ENCODE peak calls at places on chromosomes 4 and X, in five cellular contexts. E is upper lobe of left lung, U is cardiac muscle cell, Z is brain microvascular endothelial cell, V is fibroblast of pulmonary artery. L is an unnamed sample.

GRCh38 chr4:172716291-172716690 is 452.3 kb upstream of the GALNT7 start:
- DNase-seq in E (no peak), V (no peak), Z (no peak), U (no peak), L (no peak)

GRCh38 chrX:9465380-9466114 is 689 bp downstream of the TBL1X start:
- DNase-seq in U (no peak), V (no peak), E (peak; percentile 87), Z (no peak), L (peak; percentile 27)

GRCh38 chrX:13092455-13092941 is 48.1 kb upstream of the FAM9C start:
- DNase-seq in V (no peak), Z (no peak), E (no peak), U (no peak), L (peak; percentile 88)

GRCh38 chr4:121977251-121978168 is 25.6 kb upstream of the TRPC3 start:
- DNase-seq in Z (peak; percentile 72), E (no peak), V (no peak), U (peak; percentile 3), L (no peak)

GRCh38 chrX:47361538-47362511 is 8.6 kb upstream of the ZNF157 start:
- DNase-seq in U (peak; percentile 97), V (peak; percentile 96), Z (peak; percentile 96), E (no peak), L (peak; percentile 60)

GRCh38 chrX:45801554-45801953 is 600.9 kb upstream of the DIPK2B start:
- DNase-seq in Z (peak; percentile 24), V (peak; percentile 60), U (peak; percentile 55), E (no peak), L (no peak)

GRCh38 chr4:175784986-175785525 is 27.0 kb downstream of the GPM6A start:
- DNase-seq in Z (no peak), V (no peak), E (no peak), U (no peak), L (no peak)

GRCh38 chr4:176193898-176194297 is 1.5 kb downstream of the SPATA4 start:
- DNase-seq in U (peak; percentile 21), E (no peak), V (peak; percentile 35), Z (peak; percentile 49), L (peak; percentile 69)

GRCh38 chrX:71143508-71143907 is 1.1 kb upstream of the NLGN3 start:
- DNase-seq in E (no peak), V (peak; percentile 41), Z (no peak), U (peak; percentile 58), L (no peak)

GRCh38 chrX:65241059-65241721 is 264.9 kb upstream of the ZC4H2 start:
- DNase-seq in V (no peak), Z (no peak), U (no peak), E (no peak), L (no peak)

GRCh38 chr4:143625632-143626031 is 74.8 kb downstream of the FREM3 start:
- DNase-seq in V (no peak), E (no peak), U (no peak), Z (no peak), L (no peak)

GRCh38 chr4:134865675-134866074 is 664.1 kb upstream of the PABPC4L start:
- DNase-seq in Z (no peak), V (no peak), E (no peak), U (no peak), L (no peak)

GRCh38 chr4:3201718-3202702 is 46.9 kb upstream of the MSANTD1 start:
- DNase-seq in V (no peak), U (peak; percentile 10), E (no peak), Z (peak; percentile 84), L (peak; percentile 91)

GRCh38 chr4:162461952-162462351 is 298.2 kb upstream of the FSTL5 start:
- DNase-seq in E (no peak), Z (no peak), V (no peak), U (no peak), L (no peak)

GRCh38 chrX:17738002-17738713 is 865 bp downstream of the SCML1 start:
- DNase-seq in U (peak; percentile 5), V (no peak), Z (peak; percentile 4), E (peak; percentile 80), L (peak; percentile 55)

GRCh38 chrX:121642415-121642814 is 595.0 kb downstream of the GLUD2 start:
- DNase-seq in V (peak; percentile 14), U (peak; percentile 25), E (no peak), Z (no peak), L (no peak)

GRCh38 chr4:36349904-36350554 is 68.6 kb downstream of the DTHD1 start:
- DNase-seq in V (no peak), Z (no peak), U (no peak), E (no peak), L (no peak)

GRCh38 chr4:83251074-83251835 is 33.3 kb downstream of the COQ2 start:
- DNase-seq in Z (no peak), V (no peak), E (no peak), U (peak; percentile 13), L (no peak)

GRCh38 chrX:95762716-95763115 is 921.9 kb upstream of the DIAPH2 start:
- DNase-seq in V (no peak), E (no peak), Z (no peak), U (no peak), L (no peak)

GRCh38 chrX:130340271-130340670 is 552 bp downstream of the SLC25A14 start:
- DNase-seq in E (no peak), Z (no peak), U (no peak), V (no peak), L (no peak)

GRCh38 chr4:35520059-35520458 is 724.3 kb downstream of the ARAP2 start:
- DNase-seq in Z (no peak), E (no peak), U (no peak), V (no peak), L (no peak)

GRCh38 chrX:31063114-31063513 is 8.7 kb downstream of the FTHL17 start:
- DNase-seq in E (no peak), U (no peak), Z (no peak), V (no peak), L (no peak)

GRCh38 chrX:12681047-12681446 is 110.2 kb upstream of the PRPS2 start:
- DNase-seq in E (no peak), Z (no peak), U (no peak), V (no peak), L (no peak)

GRCh38 chrX:94662665-94663064 is 988.7 kb downstream of the FAM133A start:
- DNase-seq in E (no peak), Z (no peak), U (no peak), V (no peak), L (no peak)
- TF ChIP-seq CTCF in E (no peak), Z (no peak), U (no peak), V (no peak), L (no peak)

GRCh38 chr4:94451669-94452475 is at the start of gene PDLIM5:
- DNase-seq in Z (peak; percentile 77), E (peak; percentile 97), U (peak; percentile 95), V (peak; percentile 90), L (peak; percentile 90)
- TF ChIP-seq CTCF in Z (no peak), E (no peak), U (no peak), V (no peak), L (no peak)

GRCh38 chr4:146338512-146338911 is 124.2 kb downstream of the REELD1 start:
- DNase-seq in Z (no peak), V (peak; percentile 47), E (no peak), U (peak; percentile 31), L (no peak)
- TF ChIP-seq CTCF in Z (no peak), V (peak; percentile 17), E (no peak), U (no peak), L (no peak)

GRCh38 chrX:11543249-11543648 is 122.5 kb downstream of the ARHGAP6 start:
- DNase-seq in E (no peak), V (no peak), U (no peak), Z (no peak), L (peak; percentile 1)
- TF ChIP-seq CTCF in E (no peak), V (no peak), U (no peak), Z (no peak), L (no peak)

DNA sequence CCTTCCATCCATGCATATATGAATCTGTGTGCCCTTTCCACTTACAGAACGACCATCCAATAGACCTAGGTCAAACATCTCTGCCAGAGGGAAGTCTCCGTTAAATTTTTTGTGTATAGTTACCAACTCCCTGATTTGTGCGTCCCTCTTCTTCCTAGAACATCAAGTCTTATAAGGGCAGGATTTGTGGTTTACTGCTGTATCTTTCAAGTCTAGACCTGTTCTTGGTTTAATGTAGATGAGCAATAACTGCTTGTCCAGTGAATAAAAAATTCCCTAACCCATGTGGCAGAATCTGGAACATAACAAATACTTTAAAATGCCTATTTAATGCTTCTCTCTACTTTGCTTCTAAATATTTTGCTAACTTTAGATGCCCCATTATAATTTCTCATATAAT is 988.8 kb downstream of the RAPGEF2 start:
- DNase-seq in V (no peak), E (no peak), U (no peak), Z (no peak), L (no peak)
- TF ChIP-seq CTCF in V (no peak), E (no peak), U (no peak), Z (no peak), L (no peak)

L was measured in activated CD8-positive, alpha-beta T cell treated with anti-CD3 and anti-CD28 coated beads for 36 hours.